ENCODE peak calls at places on chromosome 6, in six cellular contexts. One of them, this sample, is unnamed.

GRCh38 chr6:25006565-25007001 is 70.8 kb upstream of the RIPOR2 start:
- DNase-seq in BE2C: no peak
- DNase-seq in progenitor cell of endocrine pancreas: no peak
- DNase-seq in ecto neural progenitor cell: no peak
- DNase-seq in T-helper 1 cell: no peak
- DNase-seq in astrocyte of the spinal cord: peak
- DNase-seq in this sample: no peak

GRCh38 chr6:19375613-19376012 is 461.6 kb upstream of the ID4 start:
- DNase-seq in T-helper 1 cell: no peak
- DNase-seq in astrocyte of the spinal cord: no peak
- DNase-seq in BE2C: no peak
- DNase-seq in progenitor cell of endocrine pancreas: no peak
- DNase-seq in ecto neural progenitor cell: no peak
- DNase-seq in this sample: no peak

GRCh38 chr6:98657764-98658163 is 176.6 kb upstream of the POU3F2 start:
- DNase-seq in T-helper 1 cell: no peak
- DNase-seq in ecto neural progenitor cell: no peak
- DNase-seq in BE2C: no peak
- DNase-seq in astrocyte of the spinal cord: peak
- DNase-seq in progenitor cell of endocrine pancreas: peak
- DNase-seq in this sample: no peak

GRCh38 chr6:43977404-43978111 is 149.7 kb downstream of the MRPL14 start:
- DNase-seq in T-helper 1 cell: no peak
- DNase-seq in ecto neural progenitor cell: no peak
- DNase-seq in BE2C: no peak
- DNase-seq in astrocyte of the spinal cord: no peak
- DNase-seq in progenitor cell of endocrine pancreas: no peak
- DNase-seq in this sample: no peak

GRCh38 chr6:7216941-7217621 is 95.9 kb downstream of the SSR1 start:
- DNase-seq in BE2C: no peak
- DNase-seq in astrocyte of the spinal cord: no peak
- DNase-seq in ecto neural progenitor cell: peak
- DNase-seq in progenitor cell of endocrine pancreas: no peak
- DNase-seq in T-helper 1 cell: no peak
- DNase-seq in this sample: no peak

GRCh38 chr6:81969011-81969410 is 216.5 kb upstream of the TENT5A start:
- DNase-seq in BE2C: no peak
- DNase-seq in astrocyte of the spinal cord: no peak
- DNase-seq in T-helper 1 cell: no peak
- DNase-seq in ecto neural progenitor cell: no peak
- DNase-seq in progenitor cell of endocrine pancreas: no peak
- DNase-seq in this sample: no peak

GRCh38 chr6:148818939-148819575 is 72.2 kb downstream of the UST start:
- DNase-seq in progenitor cell of endocrine pancreas: no peak
- DNase-seq in BE2C: no peak
- DNase-seq in astrocyte of the spinal cord: peak
- DNase-seq in ecto neural progenitor cell: no peak
- DNase-seq in T-helper 1 cell: no peak
- DNase-seq in this sample: no peak

GRCh38 chr6:70221025-70221714 is 81.7 kb downstream of the COL9A1 start:
- DNase-seq in BE2C: peak
- DNase-seq in astrocyte of the spinal cord: peak
- DNase-seq in progenitor cell of endocrine pancreas: no peak
- DNase-seq in ecto neural progenitor cell: no peak
- DNase-seq in T-helper 1 cell: no peak
- DNase-seq in this sample: peak

GRCh38 chr6:4567141-4567540 is 209.1 kb upstream of the CDYL start:
- DNase-seq in BE2C: no peak
- DNase-seq in astrocyte of the spinal cord: peak
- DNase-seq in T-helper 1 cell: no peak
- DNase-seq in progenitor cell of endocrine pancreas: no peak
- DNase-seq in ecto neural progenitor cell: no peak
- DNase-seq in this sample: no peak

GRCh38 chr6:29414588-29414987 is at the start of gene OR12D1:
- DNase-seq in ecto neural progenitor cell: no peak
- DNase-seq in progenitor cell of endocrine pancreas: no peak
- DNase-seq in T-helper 1 cell: no peak
- DNase-seq in BE2C: no peak
- DNase-seq in astrocyte of the spinal cord: no peak
- DNase-seq in this sample: no peak

GRCh38 chr6:71454083-71454482 is 165.5 kb downstream of the OGFRL1 start:
- DNase-seq in progenitor cell of endocrine pancreas: no peak
- DNase-seq in BE2C: no peak
- DNase-seq in astrocyte of the spinal cord: no peak
- DNase-seq in T-helper 1 cell: no peak
- DNase-seq in ecto neural progenitor cell: no peak
- DNase-seq in this sample: no peak

GRCh38 chr6:20916081-20916480 is 381.8 kb downstream of the CDKAL1 start:
- DNase-seq in progenitor cell of endocrine pancreas: no peak
- DNase-seq in BE2C: no peak
- DNase-seq in astrocyte of the spinal cord: peak
- DNase-seq in ecto neural progenitor cell: no peak
- DNase-seq in T-helper 1 cell: no peak
- DNase-seq in this sample: no peak

GRCh38 chr6:157328108-157328692 is 4.9 kb upstream of the TMEM242 start:
- DNase-seq in BE2C: no peak
- DNase-seq in astrocyte of the spinal cord: no peak
- DNase-seq in T-helper 1 cell: no peak
- DNase-seq in ecto neural progenitor cell: no peak
- DNase-seq in progenitor cell of endocrine pancreas: no peak
- DNase-seq in this sample: no peak

GRCh38 chr6:32597024-32597423 is 7.4 kb upstream of the HLA-DRB1 start:
- DNase-seq in astrocyte of the spinal cord: no peak
- DNase-seq in BE2C: no peak
- DNase-seq in ecto neural progenitor cell: no peak
- DNase-seq in progenitor cell of endocrine pancreas: no peak
- DNase-seq in T-helper 1 cell: no peak
- DNase-seq in this sample: no peak

GRCh38 chr6:97215157-97215769 is 67.8 kb downstream of the MMS22L start:
- DNase-seq in astrocyte of the spinal cord: peak
- DNase-seq in BE2C: peak
- DNase-seq in ecto neural progenitor cell: peak
- DNase-seq in progenitor cell of endocrine pancreas: peak
- DNase-seq in T-helper 1 cell: no peak
- DNase-seq in this sample: no peak

GRCh38 chr6:81625216-81625615 is 127.3 kb downstream of the TENT5A start:
- DNase-seq in progenitor cell of endocrine pancreas: no peak
- DNase-seq in BE2C: no peak
- DNase-seq in astrocyte of the spinal cord: no peak
- DNase-seq in ecto neural progenitor cell: no peak
- DNase-seq in T-helper 1 cell: no peak
- DNase-seq in this sample: no peak

GRCh38 chr6:148852688-148853087 is 105.9 kb downstream of the UST start:
- DNase-seq in ecto neural progenitor cell: no peak
- DNase-seq in BE2C: no peak
- DNase-seq in astrocyte of the spinal cord: no peak
- DNase-seq in progenitor cell of endocrine pancreas: no peak
- DNase-seq in T-helper 1 cell: no peak
- DNase-seq in this sample: no peak

GRCh38 chr6:81693212-81693611 is 59.3 kb downstream of the TENT5A start:
- DNase-seq in progenitor cell of endocrine pancreas: no peak
- DNase-seq in ecto neural progenitor cell: no peak
- DNase-seq in BE2C: no peak
- DNase-seq in T-helper 1 cell: no peak
- DNase-seq in astrocyte of the spinal cord: no peak
- DNase-seq in this sample: no peak

GRCh38 chr6:100307561-100307960 is 157.2 kb downstream of the SIM1 start:
- DNase-seq in BE2C: no peak
- DNase-seq in astrocyte of the spinal cord: no peak
- DNase-seq in ecto neural progenitor cell: no peak
- DNase-seq in T-helper 1 cell: no peak
- DNase-seq in progenitor cell of endocrine pancreas: no peak
- DNase-seq in this sample: no peak

GRCh38 chr6:1916334-1916985 is 306.7 kb downstream of the FOXC1 start:
- DNase-seq in BE2C: no peak
- DNase-seq in T-helper 1 cell: no peak
- DNase-seq in progenitor cell of endocrine pancreas: no peak
- DNase-seq in ecto neural progenitor cell: no peak
- DNase-seq in astrocyte of the spinal cord: peak
- DNase-seq in this sample: no peak

GRCh38 chr6:101668496-101668895 is 275.0 kb downstream of the GRIK2 start:
- DNase-seq in ecto neural progenitor cell: no peak
- DNase-seq in BE2C: no peak
- DNase-seq in T-helper 1 cell: no peak
- DNase-seq in progenitor cell of endocrine pancreas: no peak
- DNase-seq in astrocyte of the spinal cord: no peak
- DNase-seq in this sample: no peak